ENCODE peak calls at places on chromosomes 2 and 18, in eight cellular contexts. W is AG10803, K is fibroblast of lung, G is lower lobe of right lung, B is IMR-90, M is nephron progenitor cell, X is WTC11, I is heart left ventricle. R is an unnamed sample.

GRCh38 chr2:173405171-173405750 is 50.6 kb downstream of the CDCA7 start:
- DNase-seq in W (no peak), K (no peak), G (no peak), B (no peak), M (no peak), X (no peak), I (no peak), R (no peak)

GRCh38 chr2:199955007-199955338 is 318 bp downstream of the TYW5 start:
- DNase-seq in W (no peak), K (no peak), G (no peak), B (no peak), M (no peak), X (no peak), I (no peak), R (no peak)

GRCh38 chr2:160657206-160657605 is 163.6 kb upstream of the RBMS1 start:
- DNase-seq in W (peak), K (no peak), G (no peak), B (no peak), M (no peak), X (no peak), I (no peak), R (no peak)

GRCh38 chr2:238155051-238155760 is 3.6 kb upstream of the ERFE start:
- DNase-seq in W (peak), K (peak), G (no peak), B (peak), M (peak), X (no peak), I (peak), R (no peak)

GRCh38 chr2:162002623-162003200 is 71.3 kb downstream of the DPP4 start:
- DNase-seq in W (no peak), K (no peak), G (no peak), B (no peak), M (no peak), X (no peak), I (no peak), R (no peak)

GRCh38 chr2:224793961-224794360 is 77.8 kb upstream of the CCDC195 start:
- DNase-seq in W (peak), K (peak), G (no peak), B (no peak), M (no peak), X (no peak), I (no peak), R (no peak)

GRCh38 chr2:151302879-151303278 is 13.4 kb upstream of the NMI start:
- DNase-seq in W (peak), K (peak), G (no peak), B (peak), M (no peak), X (no peak), I (no peak), R (no peak)

GRCh38 chr2:169276045-169276444 is 86.3 kb downstream of the LRP2 start:
- DNase-seq in W (no peak), K (peak), G (no peak), B (no peak), M (no peak), X (no peak), I (no peak), R (no peak)

GRCh38 chr2:2575870-2576386 is 244.9 kb upstream of the MYT1L start:
- DNase-seq in W (no peak), K (no peak), G (no peak), B (no peak), M (no peak), X (no peak), I (no peak), R (no peak)

GRCh38 chr2:6417050-6417449 is 448.7 kb downstream of the CMPK2 start:
- DNase-seq in W (no peak), K (no peak), G (no peak), B (no peak), M (no peak), X (no peak), I (no peak), R (no peak)

GRCh38 chr18:23994361-23994902 is 20.1 kb upstream of the TTC39C start:
- DNase-seq in W (peak), K (peak), G (peak), B (peak), M (no peak), X (no peak), I (no peak), R (no peak)

GRCh38 chr18:43396266-43396665 is 119.0 kb upstream of the SYT4 start:
- DNase-seq in W (no peak), K (peak), G (no peak), B (no peak), M (no peak), X (no peak), I (no peak), R (peak)

GRCh38 chr2:211132046-211132445 is 575.6 kb downstream of the CPS1 start:
- DNase-seq in W (no peak), K (peak), G (no peak), B (no peak), M (no peak), X (no peak), I (no peak), R (no peak)

GRCh38 chr18:57803119-57803969 is at the start of gene ATP8B1:
- DNase-seq in W (peak), K (peak), G (peak), B (peak), M (peak), X (peak), I (peak), R (peak)

GRCh38 chr2:186098821-186099220 is 360.2 kb downstream of the FSIP2 start:
- DNase-seq in W (no peak), K (peak), G (no peak), B (no peak), M (no peak), X (no peak), I (no peak), R (no peak)

GRCh38 chr2:60495226-60495625 is 58.2 kb downstream of the BCL11A start:
- DNase-seq in W (no peak), K (no peak), G (no peak), B (no peak), M (no peak), X (no peak), I (no peak), R (no peak)

GRCh38 chr2:58240595-58240937 is 559 bp downstream of the FANCL start:
- DNase-seq in W (peak), K (no peak), G (no peak), B (no peak), M (no peak), X (no peak), I (no peak), R (no peak)

GRCh38 chr2:83970262-83970929 is 488.7 kb downstream of the SUCLG1 start:
- DNase-seq in W (no peak), K (no peak), G (no peak), B (no peak), M (no peak), X (no peak), I (no peak), R (no peak)

GRCh38 chr2:231925303-231926179 is 655 bp downstream of the NPPC start:
- DNase-seq in W (peak), K (peak), G (peak), B (peak), M (peak), X (peak), I (peak), R (peak)

GRCh38 chr18:5974696-5975095 is 79.4 kb upstream of the TMEM200C start:
- DNase-seq in W (no peak), K (no peak), G (no peak), B (no peak), M (no peak), X (no peak), I (no peak), R (no peak)

GRCh38 chr2:135791418-135792190 is 45.4 kb downstream of the LCT start:
- DNase-seq in W (peak), K (peak), G (no peak), B (peak), M (no peak), X (no peak), I (no peak), R (no peak)

GRCh38 chr2:146806295-146807005 is 1038.4 kb upstream of the ACVR2A start:
- DNase-seq in W (no peak), K (peak), G (no peak), B (peak), M (no peak), X (no peak), I (no peak), R (no peak)

GRCh38 chr2:86055314-86055713 is 50.4 kb downstream of the POLR1A start:
- DNase-seq in W (no peak), K (no peak), G (no peak), B (no peak), M (no peak), X (no peak), I (no peak), R (no peak)

GRCh38 chr18:36095936-36096519 is 28.7 kb upstream of the RPRD1A start:
- DNase-seq in W (peak), K (peak), G (no peak), B (peak), M (no peak), X (no peak), I (no peak), R (no peak)

GRCh38 chr18:25453556-25454269 is 101.7 kb upstream of the ZNF521 start:
- DNase-seq in W (peak), K (peak), G (no peak), B (peak), M (no peak), X (no peak), I (no peak), R (no peak)

GRCh38 chr2:173193925-173194324 is 118.3 kb downstream of the MAP3K20 start:
- DNase-seq in W (peak), K (peak), G (no peak), B (peak), M (no peak), X (no peak), I (no peak), R (no peak)

GRCh38 chr2:86420913-86421312 is 20.3 kb upstream of the KDM3A start:
- DNase-seq in W (no peak), K (no peak), G (no peak), B (no peak), M (no peak), X (no peak), I (no peak), R (no peak)

GRCh38 chr2:41695714-41696113 is 352.1 kb upstream of the PKDCC start:
- DNase-seq in W (no peak), K (no peak), G (no peak), B (no peak), M (no peak), X (no peak), I (no peak), R (no peak)

GRCh38 chr18:63819780-63820179 is 44.6 kb downstream of the SERPINB7 start:
- DNase-seq in W (peak), K (no peak), G (no peak), B (no peak), M (no peak), X (no peak), I (no peak), R (no peak)

GRCh38 chr18:63818212-63818611 is 43.0 kb downstream of the SERPINB7 start:
- DNase-seq in W (no peak), K (no peak), G (no peak), B (no peak), M (no peak), X (no peak), I (no peak), R (no peak)

GRCh38 chr18:63817441-63818051 is 42.3 kb downstream of the SERPINB7 start:
- DNase-seq in W (peak), K (peak), G (no peak), B (peak), M (no peak), X (no peak), I (no peak), R (no peak)

GRCh38 chr18:63823516-63824219 is 48.5 kb downstream of the SERPINB7 start:
- DNase-seq in W (no peak), K (peak), G (peak), B (peak), M (peak), X (peak), I (no peak), R (no peak)

GRCh38 chr18:63820694-63821093 is 45.5 kb downstream of the SERPINB7 start:
- DNase-seq in W (no peak), K (peak), G (no peak), B (no peak), M (no peak), X (no peak), I (no peak), R (no peak)
- TF ChIP-seq CTCF in W (no peak), K (no peak), G (no peak), B (no peak), M (no peak), X (no peak), I (no peak), R (no peak)

GRCh38 chr2:235343156-235343774 is 150.6 kb upstream of the AGAP1 start:
- DNase-seq in W (no peak), K (peak), G (no peak), B (no peak), M (peak), X (no peak), I (no peak), R (no peak)
- TF ChIP-seq CTCF in W (no peak), K (no peak), G (no peak), B (no peak), M (no peak), X (no peak), I (no peak), R (no peak)

GRCh38 chr2:120240901-120241429 is 11.7 kb upstream of the RALB start:
- DNase-seq in W (no peak), K (no peak), G (no peak), B (no peak), M (no peak), X (no peak), I (no peak), R (no peak)

GRCh38 chr2:120239488-120240287 is 13.0 kb upstream of the RALB start:
- DNase-seq in W (peak), K (peak), G (no peak), B (peak), M (no peak), X (peak), I (no peak), R (peak)

GRCh38 chr2:120236791-120237190 is 13.6 kb upstream of the TMEM185B start:
- DNase-seq in W (no peak), K (no peak), G (no peak), B (no peak), M (no peak), X (no peak), I (no peak), R (no peak)

GRCh38 chr2:120237491-120237902 is 14.3 kb upstream of the TMEM185B start:
- DNase-seq in W (peak), K (peak), G (no peak), B (peak), M (no peak), X (no peak), I (no peak), R (no peak)

GRCh38 chr2:120238728-120239487 is 13.7 kb upstream of the RALB start:
- DNase-seq in W (peak), K (peak), G (no peak), B (peak), M (no peak), X (no peak), I (no peak), R (no peak)
- TF ChIP-seq CTCF in W (no peak), K (no peak), G (no peak), B (no peak), M (no peak), X (no peak), I (no peak), R (no peak)

GRCh38 chr2:68223419-68223818 is 28.9 kb downstream of the PPP3R1 start:
- DNase-seq in W (no peak), K (peak), G (no peak), B (peak), M (no peak), X (no peak), I (no peak), R (no peak)

GRCh38 chr2:68231061-68231372 is 21.3 kb downstream of the PPP3R1 start:
- DNase-seq in W (no peak), K (no peak), G (no peak), B (no peak), M (no peak), X (no peak), I (no peak), R (no peak)

GRCh38 chr2:68222287-68222686 is 30.0 kb downstream of the PPP3R1 start:
- DNase-seq in W (no peak), K (no peak), G (no peak), B (no peak), M (no peak), X (no peak), I (no peak), R (no peak)

GRCh38 chr2:68230246-68231060 is 21.9 kb downstream of the PPP3R1 start:
- DNase-seq in W (peak), K (peak), G (no peak), B (peak), M (no peak), X (no peak), I (no peak), R (no peak)

GRCh38 chr2:68225119-68225632 is 27.2 kb downstream of the PPP3R1 start:
- DNase-seq in W (peak), K (no peak), G (no peak), B (peak), M (no peak), X (peak), I (no peak), R (peak)
- TF ChIP-seq CTCF in W (peak), K (peak), G (peak), B (peak), M (no peak), X (no peak), I (peak), R (no peak)

GRCh38 chr2:239692348-239692747 is 291.5 kb upstream of the HDAC4 start:
- DNase-seq in W (no peak), K (no peak), G (no peak), B (no peak), M (peak), X (no peak), I (no peak), R (no peak)

GRCh38 chr2:239691720-239692119 is 290.9 kb upstream of the HDAC4 start:
- DNase-seq in W (no peak), K (no peak), G (no peak), B (no peak), M (no peak), X (no peak), I (no peak), R (no peak)

GRCh38 chr2:239689410-239689809 is 288.6 kb upstream of the HDAC4 start:
- DNase-seq in W (no peak), K (no peak), G (peak), B (no peak), M (no peak), X (no peak), I (no peak), R (no peak)

GRCh38 chr2:239689985-239690384 is 289.2 kb upstream of the HDAC4 start:
- DNase-seq in W (no peak), K (no peak), G (peak), B (no peak), M (no peak), X (no peak), I (no peak), R (no peak)

GRCh38 chr2:239690651-239691631 is 290.1 kb upstream of the HDAC4 start:
- DNase-seq in W (no peak), K (no peak), G (peak), B (no peak), M (no peak), X (no peak), I (peak), R (no peak)
- TF ChIP-seq CTCF in W (no peak), K (no peak), G (no peak), B (no peak), M (no peak), X (no peak), I (no peak), R (no peak)

GRCh38 chr18:79644006-79644665 is 35.5 kb upstream of the CTDP1 start:
- DNase-seq in W (peak), K (peak), G (peak), B (peak), M (peak), X (peak), I (peak), R (peak)

GRCh38 chr18:79644666-79645057 is 34.9 kb upstream of the CTDP1 start:
- DNase-seq in W (peak), K (no peak), G (no peak), B (peak), M (no peak), X (no peak), I (no peak), R (no peak)

GRCh38 chr18:79643049-79643765 is 36.4 kb upstream of the CTDP1 start:
- DNase-seq in W (no peak), K (no peak), G (peak), B (no peak), M (no peak), X (no peak), I (no peak), R (no peak)

GRCh38 chr18:79647307-79647706 is 32.3 kb upstream of the CTDP1 start:
- DNase-seq in W (no peak), K (no peak), G (no peak), B (no peak), M (no peak), X (no peak), I (no peak), R (no peak)

GRCh38 chr18:79645291-79645983 is 34.2 kb upstream of the CTDP1 start:
- DNase-seq in W (no peak), K (no peak), G (no peak), B (no peak), M (no peak), X (no peak), I (no peak), R (no peak)
- TF ChIP-seq CTCF in W (no peak), K (no peak), G (no peak), B (no peak), M (no peak), X (no peak), I (no peak), R (no peak)

GRCh38 chr2:46308081-46308480 is 10.9 kb downstream of the EPAS1 start:
- DNase-seq in W (no peak), K (no peak), G (no peak), B (no peak), M (no peak), X (no peak), I (no peak), R (no peak)
- TF ChIP-seq CTCF in W (no peak), K (no peak), G (no peak), B (no peak), M (no peak), X (no peak), I (no peak), R (no peak)

GRCh38 chr18:47531759-47532158 is 280.3 kb upstream of the SKOR2 start:
- DNase-seq in W (no peak), K (no peak), G (no peak), B (no peak), M (peak), X (peak), I (no peak), R (no peak)
- TF ChIP-seq CTCF in W (peak), K (no peak), G (no peak), B (no peak), M (peak), X (peak), I (peak), R (no peak)

R was measured in endothelial cell.